ENCODE peak calls at places on chromosomes 3 and 15, in six cellular contexts. One of them, this sample, is unnamed. For H3K4me1, the result is how much of the 10 kb centered on the place peaks cover.

GRCh38 chr15:45199136-45199810 is 11.5 kb upstream of the SHF start:
- DNase-seq in colonic mucosa: peak
- DNase-seq in mesenchymal stem cell: peak
- DNase-seq in GM23248: peak
- DNase-seq in astrocyte: peak
- DNase-seq in K562: no peak
- DNase-seq in this sample: peak

GRCh38 chr15:27679621-27680521 is 419.2 kb downstream of the OCA2 start:
- DNase-seq in colonic mucosa: no peak
- DNase-seq in mesenchymal stem cell: no peak
- DNase-seq in GM23248: peak
- DNase-seq in astrocyte: peak
- DNase-seq in K562: no peak
- DNase-seq in this sample: peak

GRCh38 chr3:130926504-130926903 is 32.6 kb downstream of the ATP2C1 start:
- DNase-seq in colonic mucosa: no peak
- DNase-seq in mesenchymal stem cell: no peak
- DNase-seq in GM23248: no peak
- DNase-seq in astrocyte: no peak
- DNase-seq in K562: peak
- DNase-seq in this sample: no peak

GRCh38 chr3:190521998-190522397 is 8.1 kb downstream of the IL1RAP start:
- DNase-seq in colonic mucosa: no peak
- DNase-seq in mesenchymal stem cell: no peak
- DNase-seq in GM23248: no peak
- DNase-seq in astrocyte: no peak
- DNase-seq in K562: no peak
- DNase-seq in this sample: no peak

GRCh38 chr3:39814007-39814406 is 4.6 kb downstream of the MYRIP start:
- DNase-seq in colonic mucosa: no peak
- DNase-seq in mesenchymal stem cell: no peak
- DNase-seq in GM23248: peak
- DNase-seq in astrocyte: peak
- DNase-seq in K562: no peak
- DNase-seq in this sample: no peak

GRCh38 chr3:179421500-179421899 is 29.8 kb downstream of the GNB4 start:
- DNase-seq in colonic mucosa: no peak
- DNase-seq in mesenchymal stem cell: peak
- DNase-seq in GM23248: peak
- DNase-seq in astrocyte: no peak
- DNase-seq in K562: peak
- DNase-seq in this sample: peak

GRCh38 chr3:100482181-100482580 is 10.2 kb upstream of the TMEM45A start:
- DNase-seq in colonic mucosa: no peak
- DNase-seq in mesenchymal stem cell: no peak
- DNase-seq in GM23248: no peak
- DNase-seq in astrocyte: no peak
- DNase-seq in K562: no peak
- DNase-seq in this sample: no peak

GRCh38 chr15:39429898-39430357 is 151.0 kb upstream of the THBS1 start:
- DNase-seq in colonic mucosa: no peak
- DNase-seq in mesenchymal stem cell: peak
- DNase-seq in GM23248: peak
- DNase-seq in astrocyte: peak
- DNase-seq in K562: no peak
- DNase-seq in this sample: no peak

GRCh38 chr3:124707667-124708066 is 22.6 kb upstream of the UMPS start:
- DNase-seq in colonic mucosa: no peak
- DNase-seq in mesenchymal stem cell: peak
- DNase-seq in GM23248: peak
- DNase-seq in astrocyte: peak
- DNase-seq in K562: no peak
- DNase-seq in this sample: peak

GRCh38 chr3:99286266-99286845 is 352.0 kb upstream of the COL8A1 start:
- DNase-seq in colonic mucosa: no peak
- DNase-seq in mesenchymal stem cell: peak
- DNase-seq in GM23248: peak
- DNase-seq in astrocyte: peak
- DNase-seq in K562: no peak
- DNase-seq in this sample: no peak

GRCh38 chr15:31255176-31255510 is 71.5 kb upstream of the KLF13 start:
- DNase-seq in colonic mucosa: no peak
- DNase-seq in mesenchymal stem cell: no peak
- DNase-seq in GM23248: no peak
- DNase-seq in astrocyte: no peak
- DNase-seq in K562: no peak
- DNase-seq in this sample: no peak

GRCh38 chr15:93233710-93234109 is 144.7 kb upstream of the RGMA start:
- DNase-seq in colonic mucosa: no peak
- DNase-seq in mesenchymal stem cell: no peak
- DNase-seq in GM23248: no peak
- DNase-seq in astrocyte: no peak
- DNase-seq in K562: no peak
- DNase-seq in this sample: no peak
- H3K4me1 ChIP-seq in colonic mucosa: under half
- H3K4me1 ChIP-seq in mesenchymal stem cell: under half
- H3K4me1 ChIP-seq in GM23248: under half
- H3K4me1 ChIP-seq in astrocyte: under half
- H3K4me1 ChIP-seq in K562: under half
- H3K4me1 ChIP-seq in this sample: under half

GRCh38 chr3:62827550-62827949 is 47.7 kb downstream of the CADPS start:
- DNase-seq in colonic mucosa: no peak
- DNase-seq in mesenchymal stem cell: no peak
- DNase-seq in GM23248: no peak
- DNase-seq in astrocyte: no peak
- DNase-seq in K562: no peak
- DNase-seq in this sample: no peak

GRCh38 chr3:62822905-62823304 is 52.3 kb downstream of the CADPS start:
- DNase-seq in colonic mucosa: no peak
- DNase-seq in mesenchymal stem cell: no peak
- DNase-seq in GM23248: no peak
- DNase-seq in astrocyte: no peak
- DNase-seq in K562: no peak
- DNase-seq in this sample: no peak

GRCh38 chr3:62818347-62818746 is 56.9 kb downstream of the CADPS start:
- DNase-seq in colonic mucosa: no peak
- DNase-seq in mesenchymal stem cell: no peak
- DNase-seq in GM23248: no peak
- DNase-seq in astrocyte: no peak
- DNase-seq in K562: no peak
- DNase-seq in this sample: no peak

GRCh38 chr3:62824965-62825592 is 50.1 kb downstream of the CADPS start:
- DNase-seq in colonic mucosa: no peak
- DNase-seq in mesenchymal stem cell: no peak
- DNase-seq in GM23248: no peak
- DNase-seq in astrocyte: no peak
- DNase-seq in K562: no peak
- DNase-seq in this sample: no peak

GRCh38 chr3:62823461-62824050 is 51.7 kb downstream of the CADPS start:
- DNase-seq in colonic mucosa: no peak
- DNase-seq in mesenchymal stem cell: no peak
- DNase-seq in GM23248: no peak
- DNase-seq in astrocyte: no peak
- DNase-seq in K562: no peak
- DNase-seq in this sample: no peak
- H3K27ac ChIP-seq in colonic mucosa: no peak
- H3K27ac ChIP-seq in mesenchymal stem cell: no peak
- H3K27ac ChIP-seq in GM23248: no peak
- H3K27ac ChIP-seq in astrocyte: no peak
- H3K27ac ChIP-seq in K562: no peak
- H3K27ac ChIP-seq in this sample: no peak

GRCh38 chr3:24342275-24342674 is 152.4 kb downstream of the THRB start:
- DNase-seq in colonic mucosa: no peak
- DNase-seq in mesenchymal stem cell: peak
- DNase-seq in GM23248: no peak
- DNase-seq in astrocyte: no peak
- DNase-seq in K562: peak
- DNase-seq in this sample: no peak
- H3K9ac ChIP-seq in colonic mucosa: no peak
- H3K9ac ChIP-seq in mesenchymal stem cell: no peak
- H3K9ac ChIP-seq in GM23248: no peak
- H3K9ac ChIP-seq in astrocyte: no peak
- H3K9ac ChIP-seq in K562: peak
- H3K9ac ChIP-seq in this sample: no peak

GRCh38 chr3:16928386-16929132 is 43.8 kb downstream of the PLCL2 start:
- DNase-seq in colonic mucosa: no peak
- DNase-seq in mesenchymal stem cell: no peak
- DNase-seq in GM23248: no peak
- DNase-seq in astrocyte: peak
- DNase-seq in K562: no peak
- DNase-seq in this sample: no peak
- H3K4me1 ChIP-seq in colonic mucosa: under half
- H3K4me1 ChIP-seq in mesenchymal stem cell: under half
- H3K4me1 ChIP-seq in GM23248: under half
- H3K4me1 ChIP-seq in astrocyte: under half
- H3K4me1 ChIP-seq in K562: under half
- H3K4me1 ChIP-seq in this sample: under half

GRCh38 chr15:21261396-21261964 is 178.8 kb downstream of the POTEB3 start:
- DNase-seq in colonic mucosa: no peak
- DNase-seq in mesenchymal stem cell: no peak
- DNase-seq in GM23248: no peak
- DNase-seq in astrocyte: no peak
- DNase-seq in K562: no peak
- DNase-seq in this sample: peak
- H3K27ac ChIP-seq in colonic mucosa: no peak
- H3K27ac ChIP-seq in mesenchymal stem cell: no peak
- H3K27ac ChIP-seq in GM23248: no peak
- H3K27ac ChIP-seq in astrocyte: no peak
- H3K27ac ChIP-seq in K562: no peak
- H3K27ac ChIP-seq in this sample: no peak

GRCh38 chr3:53192608-53193007 is 31.6 kb downstream of the PRKCD start:
- DNase-seq in colonic mucosa: no peak
- DNase-seq in mesenchymal stem cell: no peak
- DNase-seq in GM23248: no peak
- DNase-seq in astrocyte: no peak
- DNase-seq in K562: no peak
- DNase-seq in this sample: no peak

GRCh38 chr3:53194218-53195065 is 33.4 kb downstream of the PRKCD start:
- DNase-seq in colonic mucosa: no peak
- DNase-seq in mesenchymal stem cell: peak
- DNase-seq in GM23248: peak
- DNase-seq in astrocyte: peak
- DNase-seq in K562: no peak
- DNase-seq in this sample: peak

GRCh38 chr3:53191836-53192480 is 30.9 kb downstream of the PRKCD start:
- DNase-seq in colonic mucosa: no peak
- DNase-seq in mesenchymal stem cell: no peak
- DNase-seq in GM23248: no peak
- DNase-seq in astrocyte: no peak
- DNase-seq in K562: no peak
- DNase-seq in this sample: no peak

GRCh38 chr3:53195066-53195450 is 34.0 kb downstream of the PRKCD start:
- DNase-seq in colonic mucosa: no peak
- DNase-seq in mesenchymal stem cell: no peak
- DNase-seq in GM23248: no peak
- DNase-seq in astrocyte: no peak
- DNase-seq in K562: no peak
- DNase-seq in this sample: no peak

GRCh38 chr3:53193466-53194217 is 32.6 kb downstream of the PRKCD start:
- DNase-seq in colonic mucosa: no peak
- DNase-seq in mesenchymal stem cell: no peak
- DNase-seq in GM23248: no peak
- DNase-seq in astrocyte: no peak
- DNase-seq in K562: no peak
- DNase-seq in this sample: peak
- H3K9ac ChIP-seq in colonic mucosa: peak
- H3K9ac ChIP-seq in mesenchymal stem cell: peak
- H3K9ac ChIP-seq in GM23248: no peak
- H3K9ac ChIP-seq in astrocyte: no peak
- H3K9ac ChIP-seq in K562: peak
- H3K9ac ChIP-seq in this sample: no peak

DNA sequence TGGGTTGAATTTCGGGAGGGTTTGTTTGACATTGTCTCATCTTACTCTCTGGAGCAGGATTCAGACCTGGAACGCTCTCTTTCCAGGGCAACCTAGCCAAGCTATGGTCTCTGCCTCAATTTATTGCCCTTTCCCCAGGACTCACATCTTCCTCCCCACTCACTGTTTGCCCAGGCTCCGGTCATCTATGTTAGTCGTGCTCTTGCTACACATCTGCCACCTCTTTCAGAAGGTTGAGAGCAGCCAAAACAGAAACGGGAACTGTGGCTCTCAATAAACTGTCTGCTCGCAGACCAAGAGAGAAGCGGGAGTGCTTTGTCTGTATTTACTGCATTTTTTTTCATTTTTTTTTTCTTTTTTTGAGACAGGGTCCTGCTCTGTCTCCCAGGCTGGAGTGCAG is 81.6 kb downstream of the ST6GAL1 start:
- DNase-seq in colonic mucosa: no peak
- DNase-seq in mesenchymal stem cell: no peak
- DNase-seq in GM23248: no peak
- DNase-seq in astrocyte: no peak
- DNase-seq in K562: no peak
- DNase-seq in this sample: no peak
- H3K4me1 ChIP-seq in colonic mucosa: under half
- H3K4me1 ChIP-seq in mesenchymal stem cell: under half
- H3K4me1 ChIP-seq in GM23248: under half
- H3K4me1 ChIP-seq in astrocyte: under half
- H3K4me1 ChIP-seq in K562: under half
- H3K4me1 ChIP-seq in this sample: under half

GRCh38 chr3:59773970-59774369 is 724.1 kb upstream of the CFAP20DC start:
- DNase-seq in colonic mucosa: no peak
- DNase-seq in mesenchymal stem cell: no peak
- DNase-seq in GM23248: no peak
- DNase-seq in astrocyte: no peak
- DNase-seq in K562: no peak
- DNase-seq in this sample: no peak
- H3K27ac ChIP-seq in colonic mucosa: no peak
- H3K27ac ChIP-seq in mesenchymal stem cell: no peak
- H3K27ac ChIP-seq in GM23248: peak
- H3K27ac ChIP-seq in astrocyte: peak
- H3K27ac ChIP-seq in K562: no peak
- H3K27ac ChIP-seq in this sample: no peak

This sample was measured in endodermal cell.